ENCODE peak calls at places on chromosome 21, in eight cellular contexts. One of them, this sample, is unnamed.

GRCh38 chr21:41425954-41426655 is at the start of gene MX1:
- DNase-seq in cardiac muscle cell: peak
- DNase-seq in sciatic nerve: peak
- DNase-seq in brain microvascular endothelial cell: peak
- DNase-seq in A172: no peak
- DNase-seq in stimulated activated CD8-positive, alpha-beta memory T cell treated with anti-CD3 and anti-CD28 coated beads, Interleukin-4, amount 100 ng/mL, for 1 hour: peak
- DNase-seq in Right ventricle myocardium superior: peak
- DNase-seq in HT1080: peak
- DNase-seq in this sample: peak

GRCh38 chr21:45927851-45928850 is 53.4 kb upstream of the COL6A1 start:
- DNase-seq in sciatic nerve: no peak
- DNase-seq in Right ventricle myocardium superior: no peak
- DNase-seq in brain microvascular endothelial cell: no peak
- DNase-seq in cardiac muscle cell: no peak
- DNase-seq in HT1080: no peak
- DNase-seq in A172: no peak
- DNase-seq in stimulated activated CD8-positive, alpha-beta memory T cell treated with anti-CD3 and anti-CD28 coated beads, Interleukin-4, amount 100 ng/mL, for 1 hour: no peak
- DNase-seq in this sample: peak

GRCh38 chr21:42537106-42537742 is 23.6 kb downstream of the SLC37A1 start:
- DNase-seq in stimulated activated CD8-positive, alpha-beta memory T cell treated with anti-CD3 and anti-CD28 coated beads, Interleukin-4, amount 100 ng/mL, for 1 hour: no peak
- DNase-seq in sciatic nerve: peak
- DNase-seq in cardiac muscle cell: no peak
- DNase-seq in Right ventricle myocardium superior: no peak
- DNase-seq in HT1080: no peak
- DNase-seq in brain microvascular endothelial cell: no peak
- DNase-seq in A172: no peak
- DNase-seq in this sample: no peak

GRCh38 chr21:45460611-45461368 is 55.8 kb downstream of the COL18A1 start:
- DNase-seq in brain microvascular endothelial cell: peak
- DNase-seq in HT1080: peak
- DNase-seq in A172: peak
- DNase-seq in sciatic nerve: no peak
- DNase-seq in cardiac muscle cell: peak
- DNase-seq in stimulated activated CD8-positive, alpha-beta memory T cell treated with anti-CD3 and anti-CD28 coated beads, Interleukin-4, amount 100 ng/mL, for 1 hour: no peak
- DNase-seq in Right ventricle myocardium superior: no peak
- DNase-seq in this sample: no peak

GRCh38 chr21:36710729-36711048 is 11.8 kb downstream of the SIM2 start:
- DNase-seq in HT1080: no peak
- DNase-seq in cardiac muscle cell: peak
- DNase-seq in sciatic nerve: peak
- DNase-seq in brain microvascular endothelial cell: no peak
- DNase-seq in Right ventricle myocardium superior: no peak
- DNase-seq in A172: no peak
- DNase-seq in stimulated activated CD8-positive, alpha-beta memory T cell treated with anti-CD3 and anti-CD28 coated beads, Interleukin-4, amount 100 ng/mL, for 1 hour: no peak
- DNase-seq in this sample: no peak

GRCh38 chr21:46189959-46190490 is 5.8 kb upstream of the SPATC1L start:
- DNase-seq in A172: no peak
- DNase-seq in cardiac muscle cell: no peak
- DNase-seq in stimulated activated CD8-positive, alpha-beta memory T cell treated with anti-CD3 and anti-CD28 coated beads, Interleukin-4, amount 100 ng/mL, for 1 hour: no peak
- DNase-seq in HT1080: no peak
- DNase-seq in sciatic nerve: no peak
- DNase-seq in brain microvascular endothelial cell: no peak
- DNase-seq in Right ventricle myocardium superior: peak
- DNase-seq in this sample: no peak

GRCh38 chr21:29258626-29259335 is 39.9 kb upstream of the BACH1 start:
- DNase-seq in HT1080: peak
- DNase-seq in cardiac muscle cell: peak
- DNase-seq in Right ventricle myocardium superior: no peak
- DNase-seq in sciatic nerve: no peak
- DNase-seq in stimulated activated CD8-positive, alpha-beta memory T cell treated with anti-CD3 and anti-CD28 coated beads, Interleukin-4, amount 100 ng/mL, for 1 hour: no peak
- DNase-seq in brain microvascular endothelial cell: peak
- DNase-seq in A172: peak
- DNase-seq in this sample: no peak

GRCh38 chr21:42258885-42259407 is 40.0 kb downstream of the ABCG1 start:
- DNase-seq in cardiac muscle cell: no peak
- DNase-seq in stimulated activated CD8-positive, alpha-beta memory T cell treated with anti-CD3 and anti-CD28 coated beads, Interleukin-4, amount 100 ng/mL, for 1 hour: no peak
- DNase-seq in Right ventricle myocardium superior: peak
- DNase-seq in HT1080: no peak
- DNase-seq in brain microvascular endothelial cell: no peak
- DNase-seq in A172: no peak
- DNase-seq in sciatic nerve: no peak
- DNase-seq in this sample: no peak

GRCh38 chr21:45078877-45079281 is 4.5 kb downstream of the ADARB1 start:
- DNase-seq in brain microvascular endothelial cell: peak
- DNase-seq in HT1080: peak
- DNase-seq in Right ventricle myocardium superior: no peak
- DNase-seq in sciatic nerve: no peak
- DNase-seq in cardiac muscle cell: peak
- DNase-seq in stimulated activated CD8-positive, alpha-beta memory T cell treated with anti-CD3 and anti-CD28 coated beads, Interleukin-4, amount 100 ng/mL, for 1 hour: peak
- DNase-seq in A172: peak
- DNase-seq in this sample: no peak

GRCh38 chr21:34336245-34336644 is 27.6 kb upstream of the KCNE2 start:
- DNase-seq in HT1080: no peak
- DNase-seq in brain microvascular endothelial cell: no peak
- DNase-seq in A172: no peak
- DNase-seq in sciatic nerve: no peak
- DNase-seq in stimulated activated CD8-positive, alpha-beta memory T cell treated with anti-CD3 and anti-CD28 coated beads, Interleukin-4, amount 100 ng/mL, for 1 hour: no peak
- DNase-seq in Right ventricle myocardium superior: no peak
- DNase-seq in cardiac muscle cell: peak
- DNase-seq in this sample: no peak

GRCh38 chr21:14527690-14528652 is 18.1 kb downstream of the SAMSN1 start:
- DNase-seq in Right ventricle myocardium superior: no peak
- DNase-seq in brain microvascular endothelial cell: no peak
- DNase-seq in cardiac muscle cell: no peak
- DNase-seq in A172: no peak
- DNase-seq in sciatic nerve: no peak
- DNase-seq in stimulated activated CD8-positive, alpha-beta memory T cell treated with anti-CD3 and anti-CD28 coated beads, Interleukin-4, amount 100 ng/mL, for 1 hour: no peak
- DNase-seq in HT1080: no peak
- DNase-seq in this sample: no peak

GRCh38 chr21:45949928-45950739 is 31.4 kb upstream of the COL6A1 start:
- DNase-seq in cardiac muscle cell: no peak
- DNase-seq in HT1080: no peak
- DNase-seq in A172: no peak
- DNase-seq in Right ventricle myocardium superior: peak
- DNase-seq in sciatic nerve: no peak
- DNase-seq in brain microvascular endothelial cell: no peak
- DNase-seq in stimulated activated CD8-positive, alpha-beta memory T cell treated with anti-CD3 and anti-CD28 coated beads, Interleukin-4, amount 100 ng/mL, for 1 hour: no peak
- DNase-seq in this sample: no peak